ENCODE peak calls at places on chromosomes 6 and 20, in five cellular contexts. One of them, this sample, is unnamed.

GRCh38 chr20:48194026-48194425 is 408.7 kb upstream of the SULF2 start:
- DNase-seq in stimulated activated CD4-positive, alpha-beta T cell treated with anti-CD3 and anti-CD28 coated beads, TNF-alpha, amount 100 ng/mL, for 24 hours: no peak
- DNase-seq in Peyer's patch: no peak
- DNase-seq in HTR-8/SVneo: no peak
- DNase-seq in HAP-1: no peak
- DNase-seq in this sample: no peak

GRCh38 chr6:159807150-159807859 is 7.2 kb downstream of the PNLDC1 start:
- DNase-seq in HAP-1: no peak
- DNase-seq in stimulated activated CD4-positive, alpha-beta T cell treated with anti-CD3 and anti-CD28 coated beads, TNF-alpha, amount 100 ng/mL, for 24 hours: no peak
- DNase-seq in HTR-8/SVneo: no peak
- DNase-seq in Peyer's patch: peak; percentile 22
- DNase-seq in this sample: no peak

GRCh38 chr6:34248198-34248726 is 544 bp downstream of the SMIM29 start:
- DNase-seq in stimulated activated CD4-positive, alpha-beta T cell treated with anti-CD3 and anti-CD28 coated beads, TNF-alpha, amount 100 ng/mL, for 24 hours: no peak
- DNase-seq in Peyer's patch: peak; percentile 82
- DNase-seq in HAP-1: peak; percentile 62
- DNase-seq in HTR-8/SVneo: no peak
- DNase-seq in this sample: peak; percentile 88

GRCh38 chr20:14561733-14562132 is 224.3 kb upstream of the FLRT3 start:
- DNase-seq in HAP-1: no peak
- DNase-seq in stimulated activated CD4-positive, alpha-beta T cell treated with anti-CD3 and anti-CD28 coated beads, TNF-alpha, amount 100 ng/mL, for 24 hours: no peak
- DNase-seq in Peyer's patch: no peak
- DNase-seq in HTR-8/SVneo: no peak
- DNase-seq in this sample: no peak

GRCh38 chr6:130955755-130956154 is 107.3 kb downstream of the EPB41L2 start:
- DNase-seq in HAP-1: no peak
- DNase-seq in HTR-8/SVneo: no peak
- DNase-seq in stimulated activated CD4-positive, alpha-beta T cell treated with anti-CD3 and anti-CD28 coated beads, TNF-alpha, amount 100 ng/mL, for 24 hours: no peak
- DNase-seq in Peyer's patch: no peak
- DNase-seq in this sample: no peak

GRCh38 chr6:132257561-132257960 is 143.7 kb downstream of the MOXD1 start:
- DNase-seq in Peyer's patch: no peak
- DNase-seq in HAP-1: no peak
- DNase-seq in HTR-8/SVneo: no peak
- DNase-seq in stimulated activated CD4-positive, alpha-beta T cell treated with anti-CD3 and anti-CD28 coated beads, TNF-alpha, amount 100 ng/mL, for 24 hours: no peak
- DNase-seq in this sample: no peak

GRCh38 chr6:106972500-106972899 is 2.0 kb downstream of the CD24 start:
- DNase-seq in Peyer's patch: no peak
- DNase-seq in HAP-1: peak; percentile 80
- DNase-seq in HTR-8/SVneo: no peak
- DNase-seq in stimulated activated CD4-positive, alpha-beta T cell treated with anti-CD3 and anti-CD28 coated beads, TNF-alpha, amount 100 ng/mL, for 24 hours: no peak
- DNase-seq in this sample: no peak

GRCh38 chr20:46735436-46735835 is 26.0 kb downstream of the SLC2A10 start:
- DNase-seq in HAP-1: no peak
- DNase-seq in stimulated activated CD4-positive, alpha-beta T cell treated with anti-CD3 and anti-CD28 coated beads, TNF-alpha, amount 100 ng/mL, for 24 hours: no peak
- DNase-seq in HTR-8/SVneo: no peak
- DNase-seq in Peyer's patch: no peak
- DNase-seq in this sample: no peak

GRCh38 chr6:38771111-38771694 is 56.1 kb downstream of the DNAH8 start:
- DNase-seq in HAP-1: no peak
- DNase-seq in Peyer's patch: no peak
- DNase-seq in stimulated activated CD4-positive, alpha-beta T cell treated with anti-CD3 and anti-CD28 coated beads, TNF-alpha, amount 100 ng/mL, for 24 hours: no peak
- DNase-seq in HTR-8/SVneo: no peak
- DNase-seq in this sample: no peak

GRCh38 chr6:32952817-32953739 is at the start of gene HLA-DMA:
- DNase-seq in HAP-1: peak; percentile 60
- DNase-seq in HTR-8/SVneo: peak; percentile 75
- DNase-seq in stimulated activated CD4-positive, alpha-beta T cell treated with anti-CD3 and anti-CD28 coated beads, TNF-alpha, amount 100 ng/mL, for 24 hours: no peak
- DNase-seq in Peyer's patch: peak; percentile 95
- DNase-seq in this sample: peak; percentile 92

GRCh38 chr6:116533233-116533957 is 12.1 kb downstream of the TRAPPC3L start:
- DNase-seq in Peyer's patch: no peak
- DNase-seq in stimulated activated CD4-positive, alpha-beta T cell treated with anti-CD3 and anti-CD28 coated beads, TNF-alpha, amount 100 ng/mL, for 24 hours: no peak
- DNase-seq in HTR-8/SVneo: no peak
- DNase-seq in HAP-1: peak; percentile 25
- DNase-seq in this sample: no peak

GRCh38 chr6:73722318-73723060 is 26.5 kb downstream of the CD109 start:
- DNase-seq in Peyer's patch: no peak
- DNase-seq in HTR-8/SVneo: peak; percentile 22
- DNase-seq in HAP-1: no peak
- DNase-seq in stimulated activated CD4-positive, alpha-beta T cell treated with anti-CD3 and anti-CD28 coated beads, TNF-alpha, amount 100 ng/mL, for 24 hours: no peak
- DNase-seq in this sample: no peak

GRCh38 chr6:132053523-132053922 is 102.4 kb upstream of the CCN2 start:
- DNase-seq in stimulated activated CD4-positive, alpha-beta T cell treated with anti-CD3 and anti-CD28 coated beads, TNF-alpha, amount 100 ng/mL, for 24 hours: no peak
- DNase-seq in HAP-1: no peak
- DNase-seq in Peyer's patch: no peak
- DNase-seq in HTR-8/SVneo: no peak
- DNase-seq in this sample: no peak

GRCh38 chr6:127464881-127465459 is 5.8 kb upstream of the KIAA0408 start:
- DNase-seq in HAP-1: peak; percentile 88
- DNase-seq in stimulated activated CD4-positive, alpha-beta T cell treated with anti-CD3 and anti-CD28 coated beads, TNF-alpha, amount 100 ng/mL, for 24 hours: peak; percentile 38
- DNase-seq in HTR-8/SVneo: peak; percentile 63
- DNase-seq in Peyer's patch: peak; percentile 83
- DNase-seq in this sample: no peak

GRCh38 chr6:36634317-36634716 is 40.2 kb downstream of the SRSF3 start:
- DNase-seq in HTR-8/SVneo: no peak
- DNase-seq in stimulated activated CD4-positive, alpha-beta T cell treated with anti-CD3 and anti-CD28 coated beads, TNF-alpha, amount 100 ng/mL, for 24 hours: no peak
- DNase-seq in HAP-1: no peak
- DNase-seq in Peyer's patch: no peak
- DNase-seq in this sample: no peak

This sample was measured in posterior cingulate gyrus.